ENCODE peak calls at places on chromosomes 16 and 17, in eight cellular contexts. One of them, this sample, is unnamed.

GRCh38 chr16:46896314-46896968 is 12.3 kb downstream of the GPT2 start:
- DNase-seq in AG09309: no peak
- DNase-seq in transverse colon: no peak
- DNase-seq in HAP-1: no peak
- DNase-seq in CD4-positive, alpha-beta memory T cell: no peak
- DNase-seq in AG04450: no peak
- DNase-seq in OCI-LY7: no peak
- DNase-seq in breast epithelium: no peak
- DNase-seq in this sample: no peak

GRCh38 chr16:80063028-80063767 is 462.7 kb upstream of the MAF start:
- DNase-seq in HAP-1: peak; percentile 75
- DNase-seq in OCI-LY7: no peak
- DNase-seq in transverse colon: peak; percentile 9
- DNase-seq in AG04450: no peak
- DNase-seq in breast epithelium: no peak
- DNase-seq in AG09309: no peak
- DNase-seq in CD4-positive, alpha-beta memory T cell: no peak
- DNase-seq in this sample: no peak

GRCh38 chr17:57957120-57957850 is 2.1 kb upstream of the CUEDC1 start:
- DNase-seq in HAP-1: no peak
- DNase-seq in transverse colon: no peak
- DNase-seq in AG04450: no peak
- DNase-seq in breast epithelium: peak; percentile 14
- DNase-seq in OCI-LY7: no peak
- DNase-seq in AG09309: no peak
- DNase-seq in CD4-positive, alpha-beta memory T cell: no peak
- DNase-seq in this sample: no peak

GRCh38 chr16:17784073-17784472 is 313.3 kb upstream of the XYLT1 start:
- DNase-seq in breast epithelium: no peak
- DNase-seq in AG09309: no peak
- DNase-seq in AG04450: no peak
- DNase-seq in OCI-LY7: peak; percentile 3
- DNase-seq in transverse colon: no peak
- DNase-seq in HAP-1: no peak
- DNase-seq in CD4-positive, alpha-beta memory T cell: no peak
- DNase-seq in this sample: no peak

GRCh38 chr17:7839890-7840260 is 5.9 kb downstream of the KDM6B start:
- DNase-seq in transverse colon: no peak
- DNase-seq in AG04450: no peak
- DNase-seq in breast epithelium: no peak
- DNase-seq in HAP-1: no peak
- DNase-seq in OCI-LY7: peak; percentile 91
- DNase-seq in AG09309: no peak
- DNase-seq in CD4-positive, alpha-beta memory T cell: no peak
- DNase-seq in this sample: no peak

GRCh38 chr17:6461792-6462524 is 17.7 kb downstream of the PIMREG start:
- DNase-seq in CD4-positive, alpha-beta memory T cell: no peak
- DNase-seq in HAP-1: no peak
- DNase-seq in AG09309: no peak
- DNase-seq in AG04450: no peak
- DNase-seq in OCI-LY7: no peak
- DNase-seq in breast epithelium: no peak
- DNase-seq in transverse colon: no peak
- DNase-seq in this sample: no peak

GRCh38 chr16:78137782-78138616 is 38.5 kb downstream of the WWOX start:
- DNase-seq in AG04450: no peak
- DNase-seq in AG09309: no peak
- DNase-seq in CD4-positive, alpha-beta memory T cell: no peak
- DNase-seq in transverse colon: no peak
- DNase-seq in OCI-LY7: peak; percentile 11
- DNase-seq in HAP-1: no peak
- DNase-seq in breast epithelium: no peak
- DNase-seq in this sample: no peak

GRCh38 chr17:31745964-31746650 is 112.9 kb downstream of the COPRS start:
- DNase-seq in HAP-1: no peak
- DNase-seq in OCI-LY7: no peak
- DNase-seq in AG09309: no peak
- DNase-seq in breast epithelium: no peak
- DNase-seq in transverse colon: no peak
- DNase-seq in CD4-positive, alpha-beta memory T cell: no peak
- DNase-seq in AG04450: no peak
- DNase-seq in this sample: no peak

GRCh38 chr16:19840524-19841110 is 44.0 kb downstream of the GPRC5B start:
- DNase-seq in breast epithelium: no peak
- DNase-seq in OCI-LY7: no peak
- DNase-seq in HAP-1: no peak
- DNase-seq in CD4-positive, alpha-beta memory T cell: no peak
- DNase-seq in transverse colon: no peak
- DNase-seq in AG04450: no peak
- DNase-seq in AG09309: no peak
- DNase-seq in this sample: no peak

GRCh38 chr17:75643033-75644017 is 10.1 kb downstream of the SMIM5 start:
- DNase-seq in HAP-1: peak; percentile 84
- DNase-seq in AG04450: no peak
- DNase-seq in transverse colon: no peak
- DNase-seq in AG09309: no peak
- DNase-seq in breast epithelium: peak; percentile 44
- DNase-seq in OCI-LY7: no peak
- DNase-seq in CD4-positive, alpha-beta memory T cell: no peak
- DNase-seq in this sample: no peak

GRCh38 chr17:34825102-34825501 is 136.2 kb downstream of the CCT6B start:
- DNase-seq in CD4-positive, alpha-beta memory T cell: no peak
- DNase-seq in breast epithelium: no peak
- DNase-seq in AG04450: no peak
- DNase-seq in HAP-1: no peak
- DNase-seq in transverse colon: no peak
- DNase-seq in OCI-LY7: no peak
- DNase-seq in AG09309: no peak
- DNase-seq in this sample: no peak

GRCh38 chr16:50372611-50373344 is 4.0 kb upstream of the BRD7 start:
- DNase-seq in AG09309: peak; percentile 4
- DNase-seq in breast epithelium: peak; percentile 68
- DNase-seq in CD4-positive, alpha-beta memory T cell: no peak
- DNase-seq in OCI-LY7: no peak
- DNase-seq in HAP-1: no peak
- DNase-seq in AG04450: no peak
- DNase-seq in transverse colon: peak; percentile 22
- DNase-seq in this sample: peak; percentile 9

GRCh38 chr17:65523411-65523810 is 38.0 kb downstream of the AXIN2 start:
- DNase-seq in breast epithelium: no peak
- DNase-seq in transverse colon: no peak
- DNase-seq in AG09309: no peak
- DNase-seq in AG04450: no peak
- DNase-seq in HAP-1: no peak
- DNase-seq in CD4-positive, alpha-beta memory T cell: peak; percentile 76
- DNase-seq in OCI-LY7: no peak
- DNase-seq in this sample: no peak

GRCh38 chr17:58335779-58336455 is 7.3 kb upstream of the TSPOAP1 start:
- DNase-seq in OCI-LY7: peak; percentile 89
- DNase-seq in AG09309: no peak
- DNase-seq in HAP-1: no peak
- DNase-seq in CD4-positive, alpha-beta memory T cell: peak; percentile 81
- DNase-seq in transverse colon: peak; percentile 70
- DNase-seq in breast epithelium: peak; percentile 65
- DNase-seq in AG04450: no peak
- DNase-seq in this sample: no peak

GRCh38 chr16:87678618-87679017 is 76.3 kb downstream of the JPH3 start:
- DNase-seq in transverse colon: no peak
- DNase-seq in HAP-1: no peak
- DNase-seq in CD4-positive, alpha-beta memory T cell: no peak
- DNase-seq in AG09309: no peak
- DNase-seq in OCI-LY7: no peak
- DNase-seq in AG04450: no peak
- DNase-seq in breast epithelium: no peak
- DNase-seq in this sample: no peak

GRCh38 chr16:80274576-80275191 is 266.1 kb upstream of the DYNLRB2 start:
- DNase-seq in breast epithelium: peak; percentile 73
- DNase-seq in AG04450: peak; percentile 58
- DNase-seq in OCI-LY7: no peak
- DNase-seq in transverse colon: no peak
- DNase-seq in HAP-1: no peak
- DNase-seq in CD4-positive, alpha-beta memory T cell: no peak
- DNase-seq in AG09309: peak; percentile 53
- DNase-seq in this sample: peak; percentile 83

GRCh38 chr16:56866955-56867830 is 2.2 kb downstream of the SLC12A3 start:
- DNase-seq in HAP-1: peak; percentile 70
- DNase-seq in transverse colon: peak; percentile 37
- DNase-seq in AG09309: peak; percentile 41
- DNase-seq in CD4-positive, alpha-beta memory T cell: peak; percentile 56
- DNase-seq in breast epithelium: no peak
- DNase-seq in AG04450: no peak
- DNase-seq in OCI-LY7: peak; percentile 82
- DNase-seq in this sample: no peak

GRCh38 chr16:11356573-11357331 is 11.5 kb downstream of the RMI2 start:
- DNase-seq in AG09309: no peak
- DNase-seq in breast epithelium: no peak
- DNase-seq in AG04450: no peak
- DNase-seq in OCI-LY7: peak; percentile 78
- DNase-seq in CD4-positive, alpha-beta memory T cell: peak; percentile 48
- DNase-seq in HAP-1: peak; percentile 80
- DNase-seq in transverse colon: peak; percentile 81
- DNase-seq in this sample: no peak

GRCh38 chr17:32871736-32872135 is 5.2 kb downstream of the MYO1D start:
- DNase-seq in transverse colon: no peak
- DNase-seq in CD4-positive, alpha-beta memory T cell: no peak
- DNase-seq in AG04450: no peak
- DNase-seq in OCI-LY7: no peak
- DNase-seq in breast epithelium: no peak
- DNase-seq in AG09309: no peak
- DNase-seq in HAP-1: no peak
- DNase-seq in this sample: no peak

GRCh38 chr17:17203173-17203730 is 2.9 kb downstream of the PLD6 start:
- DNase-seq in AG04450: no peak
- DNase-seq in OCI-LY7: no peak
- DNase-seq in AG09309: no peak
- DNase-seq in CD4-positive, alpha-beta memory T cell: no peak
- DNase-seq in breast epithelium: no peak
- DNase-seq in HAP-1: no peak
- DNase-seq in transverse colon: no peak
- DNase-seq in this sample: no peak

GRCh38 chr17:17205368-17206148 is 575 bp downstream of the PLD6 start:
- DNase-seq in AG09309: no peak
- DNase-seq in OCI-LY7: no peak
- DNase-seq in transverse colon: peak; percentile 72
- DNase-seq in breast epithelium: no peak
- DNase-seq in HAP-1: peak; percentile 88
- DNase-seq in AG04450: no peak
- DNase-seq in CD4-positive, alpha-beta memory T cell: peak; percentile 46
- DNase-seq in this sample: no peak

GRCh38 chr17:17204635-17205231 is 1.4 kb downstream of the PLD6 start:
- DNase-seq in CD4-positive, alpha-beta memory T cell: no peak
- DNase-seq in HAP-1: peak; percentile 43
- DNase-seq in breast epithelium: no peak
- DNase-seq in transverse colon: no peak
- DNase-seq in AG04450: no peak
- DNase-seq in OCI-LY7: no peak
- DNase-seq in AG09309: no peak
- DNase-seq in this sample: no peak

GRCh38 chr17:17201907-17202306 is 4.2 kb downstream of the PLD6 start:
- DNase-seq in transverse colon: no peak
- DNase-seq in OCI-LY7: no peak
- DNase-seq in AG04450: no peak
- DNase-seq in breast epithelium: no peak
- DNase-seq in CD4-positive, alpha-beta memory T cell: no peak
- DNase-seq in HAP-1: no peak
- DNase-seq in AG09309: no peak
- DNase-seq in this sample: no peak

GRCh38 chr17:17204041-17204591 is 2.0 kb downstream of the PLD6 start:
- DNase-seq in transverse colon: peak; percentile 30
- DNase-seq in HAP-1: no peak
- DNase-seq in OCI-LY7: no peak
- DNase-seq in CD4-positive, alpha-beta memory T cell: no peak
- DNase-seq in AG09309: no peak
- DNase-seq in AG04450: no peak
- DNase-seq in breast epithelium: peak; percentile 85
- DNase-seq in this sample: no peak
- H3K4me3 ChIP-seq in transverse colon: no peak overlapping the region
- H3K4me3 ChIP-seq in HAP-1: peak overlapping the region; percentile 62
- H3K4me3 ChIP-seq in OCI-LY7: no peak overlapping the region
- H3K4me3 ChIP-seq in CD4-positive, alpha-beta memory T cell: peak overlapping the region; percentile 57
- H3K4me3 ChIP-seq in AG09309: no peak overlapping the region
- H3K4me3 ChIP-seq in AG04450: no peak overlapping the region
- H3K4me3 ChIP-seq in breast epithelium: peak overlapping the region; percentile 74
- H3K4me3 ChIP-seq in this sample: no peak overlapping the region

GRCh38 chr17:40320771-40321501 is 12.0 kb downstream of the RARA start:
- DNase-seq in OCI-LY7: no peak
- DNase-seq in HAP-1: no peak
- DNase-seq in AG04450: no peak
- DNase-seq in CD4-positive, alpha-beta memory T cell: no peak
- DNase-seq in breast epithelium: peak; percentile 44
- DNase-seq in transverse colon: peak; percentile 60
- DNase-seq in AG09309: no peak
- DNase-seq in this sample: no peak
- H3K4me3 ChIP-seq in OCI-LY7: no peak overlapping the region
- H3K4me3 ChIP-seq in HAP-1: no peak overlapping the region
- H3K4me3 ChIP-seq in AG04450: peak overlapping the region; percentile 82
- H3K4me3 ChIP-seq in CD4-positive, alpha-beta memory T cell: peak overlapping the region; percentile 95
- H3K4me3 ChIP-seq in breast epithelium: peak overlapping the region; percentile 86
- H3K4me3 ChIP-seq in transverse colon: no peak overlapping the region
- H3K4me3 ChIP-seq in AG09309: peak overlapping the region; percentile 3
- H3K4me3 ChIP-seq in this sample: peak overlapping the region; percentile 96

DNA sequence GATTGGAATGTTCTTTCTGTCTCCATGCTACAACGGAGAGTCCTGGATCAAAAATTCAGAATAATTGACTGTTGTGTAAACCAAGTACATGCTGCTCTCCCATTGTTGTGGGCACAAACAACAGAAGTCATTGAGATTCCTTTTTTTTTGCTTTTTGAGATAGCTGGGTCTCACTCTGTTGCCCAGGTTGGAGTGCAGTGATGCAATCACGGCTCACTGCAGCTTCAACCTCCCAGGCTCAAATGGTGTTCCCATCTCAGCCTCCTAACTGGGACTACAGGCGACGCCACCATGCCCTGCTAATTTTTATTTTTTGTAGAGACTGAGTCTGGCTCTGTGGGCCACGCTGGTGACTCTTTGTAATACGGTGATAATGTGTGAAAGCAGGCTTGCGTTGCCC is 24.5 kb downstream of the NDE1 start:
- DNase-seq in AG04450: no peak
- DNase-seq in HAP-1: no peak
- DNase-seq in AG09309: no peak
- DNase-seq in CD4-positive, alpha-beta memory T cell: no peak
- DNase-seq in transverse colon: no peak
- DNase-seq in OCI-LY7: no peak
- DNase-seq in breast epithelium: no peak
- DNase-seq in this sample: no peak
- H3K4me3 ChIP-seq in AG04450: no peak overlapping the region
- H3K4me3 ChIP-seq in HAP-1: no peak overlapping the region
- H3K4me3 ChIP-seq in AG09309: no peak overlapping the region
- H3K4me3 ChIP-seq in CD4-positive, alpha-beta memory T cell: no peak overlapping the region
- H3K4me3 ChIP-seq in transverse colon: no peak overlapping the region
- H3K4me3 ChIP-seq in OCI-LY7: no peak overlapping the region
- H3K4me3 ChIP-seq in breast epithelium: no peak overlapping the region
- H3K4me3 ChIP-seq in this sample: no peak overlapping the region

DNA sequence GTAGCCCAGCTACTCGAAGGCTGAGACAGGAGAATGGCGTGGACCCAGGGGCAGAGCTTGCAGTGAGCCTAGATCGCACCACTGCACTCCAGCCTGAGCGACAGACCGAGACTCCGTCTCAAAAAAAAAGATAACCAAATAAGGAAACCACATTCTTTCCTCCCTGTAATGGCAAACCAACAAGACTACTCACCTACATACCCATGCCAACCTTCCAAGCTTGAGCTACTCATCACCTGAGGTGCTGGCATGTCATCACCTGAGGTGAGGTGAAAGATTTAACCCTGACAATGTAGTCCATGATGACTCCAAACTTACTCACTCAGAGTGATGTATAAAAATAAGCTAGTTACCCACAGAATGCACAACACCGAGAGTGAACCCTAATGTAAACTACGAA is 85.2 kb downstream of the SMG6 start:
- DNase-seq in AG04450: no peak
- DNase-seq in OCI-LY7: no peak
- DNase-seq in AG09309: no peak
- DNase-seq in transverse colon: no peak
- DNase-seq in breast epithelium: no peak
- DNase-seq in CD4-positive, alpha-beta memory T cell: no peak
- DNase-seq in HAP-1: no peak
- DNase-seq in this sample: no peak
- H3K4me3 ChIP-seq in AG04450: no peak overlapping the region
- H3K4me3 ChIP-seq in OCI-LY7: no peak overlapping the region
- H3K4me3 ChIP-seq in AG09309: no peak overlapping the region
- H3K4me3 ChIP-seq in transverse colon: no peak overlapping the region
- H3K4me3 ChIP-seq in breast epithelium: no peak overlapping the region
- H3K4me3 ChIP-seq in CD4-positive, alpha-beta memory T cell: no peak overlapping the region
- H3K4me3 ChIP-seq in HAP-1: no peak overlapping the region
- H3K4me3 ChIP-seq in this sample: no peak overlapping the region